ENCODE peak calls at places on chromosome 1, in seven cellular contexts. T, G, Y, E, D, Z and F are unnamed samples.

GRCh38 chr1:192401832-192402231 is 85.0 kb downstream of the RGS21 start:
- DNase-seq in T (peak), G (no peak), Y (no peak), E (peak), D (no peak), Z (no peak), F (peak)

GRCh38 chr1:206890690-206891089 is 6.6 kb upstream of the IL24 start:
- DNase-seq in T (peak), G (peak), Y (no peak), E (peak), D (no peak), Z (no peak), F (peak)

GRCh38 chr1:17588048-17588781 is 48.7 kb downstream of the ARHGEF10L start:
- DNase-seq in T (peak), G (peak), Y (no peak), E (peak), D (no peak), Z (peak), F (peak)

GRCh38 chr1:246567258-246568235 is 1.3 kb downstream of the CNST start:
- DNase-seq in T (peak), G (no peak), Y (no peak), E (peak), D (peak), Z (no peak), F (peak)

GRCh38 chr1:12437629-12438028 is 180.4 kb downstream of the DHRS3 start:
- DNase-seq in T (no peak), G (no peak), Y (no peak), E (no peak), D (no peak), Z (no peak), F (no peak)

GRCh38 chr1:24551910-24552571 is 3.8 kb upstream of the NCMAP start:
- DNase-seq in T (peak), G (no peak), Y (no peak), E (no peak), D (no peak), Z (peak), F (peak)

GRCh38 chr1:58983159-58983558 is 199.3 kb upstream of the JUN start:
- DNase-seq in T (peak), G (no peak), Y (no peak), E (peak), D (no peak), Z (no peak), F (no peak)

GRCh38 chr1:55375617-55376258 is 160.6 kb upstream of the USP24 start:
- DNase-seq in T (peak), G (no peak), Y (peak), E (peak), D (peak), Z (peak), F (peak)

GRCh38 chr1:47572731-47573505 is 135.1 kb downstream of the FOXD2 start:
- DNase-seq in T (no peak), G (no peak), Y (no peak), E (no peak), D (no peak), Z (peak), F (no peak)

GRCh38 chr1:84467298-84467697 is 11.8 kb upstream of the RPF1 start:
- DNase-seq in T (no peak), G (no peak), Y (no peak), E (no peak), D (no peak), Z (no peak), F (no peak)

GRCh38 chr1:35656863-35657232 is 15.5 kb upstream of the PSMB2 start:
- DNase-seq in T (no peak), G (no peak), Y (no peak), E (no peak), D (no peak), Z (no peak), F (peak)

GRCh38 chr1:203615182-203615581 is 11.4 kb upstream of the ATP2B4 start:
- DNase-seq in T (no peak), G (no peak), Y (no peak), E (no peak), D (no peak), Z (no peak), F (no peak)

GRCh38 chr1:239997515-239998311 is 94.0 kb upstream of the FMN2 start:
- DNase-seq in T (no peak), G (no peak), Y (no peak), E (peak), D (no peak), Z (peak), F (no peak)

GRCh38 chr1:212606734-212607205 is 1.8 kb upstream of the ATF3 start:
- DNase-seq in T (no peak), G (peak), Y (peak), E (no peak), D (peak), Z (peak), F (no peak)

GRCh38 chr1:81801032-81801833 is 499 bp downstream of the ADGRL2 start:
- DNase-seq in T (peak), G (peak), Y (peak), E (peak), D (peak), Z (peak), F (peak)

GRCh38 chr1:2399890-2400575 is 8.4 kb downstream of the RER1 start:
- DNase-seq in T (no peak), G (no peak), Y (no peak), E (no peak), D (no peak), Z (no peak), F (no peak)

GRCh38 chr1:245168921-245169320 is 14.1 kb downstream of the KIF26B start:
- DNase-seq in T (no peak), G (no peak), Y (no peak), E (no peak), D (no peak), Z (no peak), F (no peak)

GRCh38 chr1:179823693-179824092 is 53.9 kb downstream of the TOR1AIP2 start:
- DNase-seq in T (no peak), G (no peak), Y (no peak), E (no peak), D (no peak), Z (peak), F (no peak)

GRCh38 chr1:19514391-19514831 is 29.1 kb upstream of the CAPZB start:
- DNase-seq in T (peak), G (no peak), Y (no peak), E (no peak), D (no peak), Z (no peak), F (no peak)

GRCh38 chr1:21647431-21648373 is 21.5 kb downstream of the RAP1GAP start:
- DNase-seq in T (peak), G (peak), Y (peak), E (peak), D (no peak), Z (peak), F (peak)

GRCh38 chr1:232445361-232446106 is 184.4 kb downstream of the SIPA1L2 start:
- DNase-seq in T (no peak), G (no peak), Y (no peak), E (no peak), D (no peak), Z (no peak), F (no peak)